ENCODE peak calls at places on chromosomes 13 and 19, in six cellular contexts. U is stimulated activated CD8-positive, alpha-beta memory T cell treated with anti-CD3 and anti-CD28 coated beads, Interleukin-7, amount 100 ng/mL, for 1 hour; O is naive B cell; H is MV-4-11; X is neuronal stem cell; R is activated CD8-positive, alpha-beta T cell treated with anti-CD3 and anti-CD28 coated beads, Interleukin-2, amount 10 ng/mL, durations not matched to agents 7 days and 5 days. C is an unnamed sample.

GRCh38 chr19:47110521-47111080 is 3.0 kb downstream of the ZC3H4 start:
- DNase-seq in U (no peak), R (peak), X (no peak), O (no peak), H (no peak), C (no peak)

GRCh38 chr19:34468400-34468799 is 13.2 kb upstream of the WTIP start:
- DNase-seq in O (no peak), H (peak), X (no peak), R (no peak), U (no peak), C (peak)

GRCh38 chr19:31340059-31341025 is 8.9 kb downstream of the TSHZ3 start:
- DNase-seq in O (no peak), R (peak), U (no peak), H (peak), X (no peak), C (no peak)

GRCh38 chr19:6362351-6362801 is 1.0 kb downstream of the CLPP start:
- DNase-seq in H (no peak), R (peak), U (no peak), O (no peak), X (no peak), C (no peak)

GRCh38 chr13:75481176-75482069 is 546 bp downstream of the TBC1D4 start:
- DNase-seq in R (peak), H (no peak), X (peak), U (no peak), O (peak), C (no peak)

GRCh38 chr13:47109028-47109427 is 212.2 kb upstream of the HTR2A start:
- DNase-seq in X (no peak), U (no peak), R (peak), H (peak), O (no peak), C (no peak)

GRCh38 chr19:5894704-5895349 is 8.8 kb downstream of the NDUFA11 start:
- DNase-seq in R (no peak), U (no peak), O (no peak), X (no peak), H (no peak), C (no peak)

GRCh38 chr13:73661687-73662425 is 472.3 kb downstream of the KLF12 start:
- DNase-seq in O (no peak), H (no peak), X (no peak), U (no peak), R (no peak), C (no peak)

GRCh38 chr13:38950987-38951386 is 39.6 kb downstream of the STOML3 start:
- DNase-seq in X (no peak), O (no peak), R (no peak), H (no peak), U (no peak), C (no peak)

GRCh38 chr19:843180-843835 is 2.5 kb downstream of the PRTN3 start:
- DNase-seq in R (no peak), H (no peak), X (no peak), U (no peak), O (no peak), C (no peak)

GRCh38 chr19:54208784-54209057 is 8.1 kb downstream of the RPS9 start:
- DNase-seq in H (no peak), O (no peak), X (no peak), R (no peak), U (no peak), C (no peak)

GRCh38 chr13:35512271-35512920 is 35.9 kb upstream of the MAB21L1 start:
- DNase-seq in H (peak), U (no peak), R (no peak), X (no peak), O (no peak), C (peak)

GRCh38 chr19:18496167-18496979 is 25.5 kb downstream of the ELL start:
- DNase-seq in X (no peak), H (peak), O (no peak), R (peak), U (peak), C (no peak)

GRCh38 chr13:61413572-61413971 is 2.1 kb downstream of the PCDH20 start:
- DNase-seq in O (no peak), R (no peak), X (peak), U (no peak), H (no peak), C (no peak)

GRCh38 chr19:2255982-2256685 is at the start of gene JSRP1:
- DNase-seq in U (no peak), R (no peak), H (no peak), X (no peak), O (peak), C (no peak)

GRCh38 chr19:49689133-49690072 is at the start of gene ADM5:
- DNase-seq in X (no peak), R (peak), O (no peak), U (no peak), H (no peak), C (no peak)

GRCh38 chr19:35216026-35216832 is 12.3 kb downstream of the FAM187B start:
- DNase-seq in H (no peak), O (no peak), X (no peak), U (no peak), R (no peak), C (no peak)

GRCh38 chr19:15025237-15025636 is 24.0 kb upstream of the CASP14 start:
- DNase-seq in O (peak), X (no peak), R (no peak), H (peak), U (no peak), C (no peak)

GRCh38 chr13:85565652-85566051 is 233.6 kb downstream of the SLITRK6 start:
- DNase-seq in U (no peak), O (no peak), X (no peak), H (no peak), R (no peak), C (no peak)

GRCh38 chr19:35063940-35064818 is 22.7 kb downstream of the HPN start:
- DNase-seq in H (no peak), R (no peak), X (no peak), U (no peak), O (no peak), C (no peak)

GRCh38 chr19:8702350-8702749 is 3.8 kb upstream of the ACTL9 start:
- DNase-seq in H (peak), R (peak), U (peak), O (no peak), X (no peak), C (no peak)

GRCh38 chr19:45321848-45322247 is 827 bp downstream of the CKM start:
- DNase-seq in O (no peak), X (no peak), H (no peak), U (no peak), R (no peak), C (no peak)

GRCh38 chr19:30788105-30788765 is 416.1 kb downstream of the ZNF536 start:
- DNase-seq in X (no peak), U (no peak), H (no peak), R (no peak), O (no peak), C (no peak)

GRCh38 chr13:26861951-26862350 is 101.4 kb upstream of the GPR12 start:
- DNase-seq in H (no peak), R (no peak), X (no peak), O (no peak), U (no peak), C (no peak)

GRCh38 chr19:4472174-4472974 is at the start of gene HDGFL2:
- DNase-seq in U (no peak), H (no peak), X (no peak), O (no peak), R (no peak), C (no peak)

GRCh38 chr19:11296264-11296663 is 304 bp downstream of the TSPAN16 start:
- DNase-seq in X (no peak), U (no peak), R (no peak), O (no peak), H (peak), C (no peak)

GRCh38 chr13:27016871-27017270 is 154.7 kb downstream of the USP12 start:
- DNase-seq in X (no peak), U (no peak), O (no peak), H (no peak), R (no peak), C (no peak)

GRCh38 chr13:111114362-111115050 is 604 bp upstream of the ARHGEF7 start:
- DNase-seq in X (peak), U (no peak), O (peak), H (no peak), R (peak), C (no peak)

GRCh38 chr13:99496322-99497142 is 4.7 kb upstream of the TM9SF2 start:
- DNase-seq in X (no peak), O (peak), U (no peak), H (peak), R (peak), C (peak)